ENCODE peak calls at places on chromosomes 7 and 10, in nine cellular contexts. M is Caki2, Q is adrenal gland, G is cerebellar cortex, F is amniotic stem cell, W is NCI-H1417, B is cardiac fibroblast, D is NCI-H2171 treated with DMSO at 0.1 percent for 48 hours, R is amygdala. A is an unnamed sample.

GRCh38 chr7:96414931-96415292 is 93.0 kb upstream of the SLC25A13 start:
- DNase-seq in W (peak), B (peak), F (peak), G (peak), M (no peak), R (peak), Q (peak), D (peak), A (peak)

GRCh38 chr7:155291045-155291530 is 6.6 kb upstream of the INSIG1 start:
- DNase-seq in R (no peak), Q (peak), G (no peak), M (peak), F (no peak), B (peak), W (no peak), D (no peak), A (no peak)

GRCh38 chr7:34762769-34763168 is 104.8 kb downstream of the NPSR1 start:
- DNase-seq in W (no peak), B (peak), G (no peak), M (peak), D (no peak), F (no peak), Q (no peak), R (no peak), A (no peak)

GRCh38 chr7:41956276-41956675 is 253.4 kb upstream of the INHBA start:
- DNase-seq in D (no peak), W (no peak), F (no peak), M (no peak), Q (no peak), B (no peak), G (no peak), R (no peak), A (no peak)

GRCh38 chr7:129144095-129144833 is at the start of gene TSPAN33:
- DNase-seq in R (peak), Q (peak), D (peak), W (peak), G (peak), F (peak), M (peak), B (peak), A (peak)

GRCh38 chr10:69831231-69831855 is 29.6 kb downstream of the COL13A1 start:
- DNase-seq in W (no peak), D (no peak), B (no peak), Q (no peak), M (no peak), G (no peak), F (no peak), R (no peak), A (no peak)

GRCh38 chr10:79139124-79139835 is 70.5 kb downstream of the ZMIZ1 start:
- DNase-seq in F (peak), R (no peak), B (peak), M (no peak), W (no peak), G (no peak), Q (no peak), D (no peak), A (no peak)

GRCh38 chr10:9331583-9332008 is 1277.1 kb downstream of the GATA3 start:
- DNase-seq in M (peak), W (no peak), Q (no peak), F (peak), R (no peak), D (peak), B (peak), G (peak), A (no peak)

GRCh38 chr10:21526952-21527633 is 1.6 kb upstream of the SKIDA1 start:
- DNase-seq in G (peak), F (no peak), R (peak), M (peak), Q (peak), D (peak), W (peak), B (peak), A (peak)

A was measured in dorsolateral prefrontal cortex.